ENCODE peak calls at places on chromosomes 6 and 20, in eight cellular contexts. R, X, Y, L, F, G, D and U are unnamed samples. For H3K4me1, the result is how much of the 10 kb centered on the place peaks cover.

GRCh38 chr20:8867346-8867745 is 201.5 kb upstream of the PLCB4 start:
- DNase-seq in R (no peak), X (no peak), Y (no peak), L (no peak), F (no peak), G (no peak), D (no peak), U (no peak)

GRCh38 chr6:37280162-37280895 is 22.4 kb upstream of the TMEM217 start:
- DNase-seq in R (no peak), X (no peak), Y (no peak), L (no peak), F (no peak), G (no peak), D (no peak), U (no peak)

GRCh38 chr20:62910777-62911497 is 15.4 kb downstream of the DIDO1 start:
- DNase-seq in R (no peak), X (no peak), Y (no peak), L (no peak), F (no peak), G (no peak), D (no peak), U (no peak)

GRCh38 chr6:39400026-39400425 is 77.5 kb upstream of the KCNK16 start:
- DNase-seq in R (no peak), X (no peak), Y (no peak), L (no peak), F (no peak), G (no peak), D (no peak), U (no peak)

GRCh38 chr20:51573576-51574243 is 31.2 kb upstream of the NFATC2 start:
- DNase-seq in R (no peak), X (no peak), Y (no peak), L (no peak), F (no peak), G (no peak), D (no peak), U (no peak)

GRCh38 chr20:1331801-1332453 is 3.0 kb upstream of the SDCBP2 start:
- DNase-seq in R (no peak), X (no peak), Y (no peak), L (no peak), F (peak), G (no peak), D (no peak), U (no peak)

GRCh38 chr6:122736606-122737005 is 42.9 kb upstream of the FABP7 start:
- DNase-seq in R (no peak), X (no peak), Y (no peak), L (no peak), F (no peak), G (no peak), D (no peak), U (no peak)

GRCh38 chr6:13485923-13486557 is 1.4 kb downstream of the GFOD1 start:
- DNase-seq in R (no peak), X (peak), Y (no peak), L (no peak), F (peak), G (peak), D (no peak), U (peak)

GRCh38 chr6:22470454-22471368 is 98.7 kb upstream of the HDGFL1 start:
- DNase-seq in R (peak), X (peak), Y (peak), L (no peak), F (peak), G (peak), D (peak), U (peak)

DNA sequence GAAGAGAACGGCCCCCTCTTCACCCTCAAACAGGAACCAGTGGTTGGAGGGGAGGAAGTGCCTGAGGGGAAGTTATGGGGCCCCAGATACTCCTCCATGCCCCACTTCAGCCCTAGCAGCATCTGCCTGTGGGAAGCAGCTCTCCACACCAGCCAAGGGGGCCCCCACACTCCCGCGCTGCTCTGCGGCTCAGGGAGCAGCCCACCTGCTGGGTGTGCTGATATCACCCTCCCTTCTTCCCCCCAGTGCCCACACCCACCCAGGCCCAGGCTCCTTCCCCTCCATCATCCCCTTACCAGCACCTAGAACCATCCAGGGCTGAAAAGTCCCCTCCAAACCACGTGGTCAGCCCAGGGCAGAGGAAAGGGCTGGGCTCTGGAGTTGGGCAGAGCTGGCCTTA is 519 bp downstream of the LST1 start:
- DNase-seq in R (no peak), X (no peak), Y (no peak), L (no peak), F (no peak), G (no peak), D (no peak), U (no peak)
- TF ChIP-seq POLR2A in R (no peak), X (no peak), Y (no peak), L (no peak), F (no peak), G (no peak), D (peak), U (no peak)

GRCh38 chr6:139594333-139594965 is 220.0 kb upstream of the CITED2 start:
- DNase-seq in R (no peak), X (no peak), Y (no peak), L (no peak), F (no peak), G (no peak), D (no peak), U (no peak)
- H3K4me1 ChIP-seq in R (under half), X (under half), Y (under half), L (under half), F (under half), G (under half), D (under half), U (under half)

GRCh38 chr20:53829706-53830521 is 236.3 kb upstream of the ZNF217 start:
- DNase-seq in R (no peak), X (peak), Y (no peak), L (no peak), F (no peak), G (no peak), D (no peak), U (no peak)

GRCh38 chr20:53829086-53829703 is 235.6 kb upstream of the ZNF217 start:
- DNase-seq in R (no peak), X (peak), Y (no peak), L (no peak), F (no peak), G (no peak), D (no peak), U (no peak)

GRCh38 chr20:53831812-53832211 is 238.2 kb upstream of the ZNF217 start:
- DNase-seq in R (no peak), X (no peak), Y (no peak), L (no peak), F (no peak), G (no peak), D (no peak), U (no peak)

GRCh38 chr20:53832499-53832898 is 237.9 kb downstream of the BCAS1 start:
- DNase-seq in R (no peak), X (no peak), Y (no peak), L (no peak), F (no peak), G (no peak), D (no peak), U (no peak)

GRCh38 chr20:53831228-53831627 is 237.6 kb upstream of the ZNF217 start:
- DNase-seq in R (no peak), X (no peak), Y (no peak), L (no peak), F (no peak), G (no peak), D (no peak), U (no peak)
- H3K27ac ChIP-seq in R (peak), X (peak), Y (peak), L (no peak), F (no peak), G (no peak), D (peak), U (peak)

GRCh38 chr6:155188707-155189496 is 74.9 kb upstream of the CLDN20 start:
- DNase-seq in R (no peak), X (peak), Y (no peak), L (no peak), F (no peak), G (no peak), D (no peak), U (peak)
- TF ChIP-seq POLR2A in R (no peak), X (peak), Y (no peak), L (no peak), F (no peak), G (no peak), D (no peak), U (no peak)

GRCh38 chr20:50017160-50017559 is 34.4 kb downstream of the SNAI1 start:
- DNase-seq in R (no peak), X (no peak), Y (no peak), L (no peak), F (no peak), G (no peak), D (no peak), U (no peak)

GRCh38 chr20:50019466-50020256 is 36.9 kb downstream of the SNAI1 start:
- DNase-seq in R (no peak), X (no peak), Y (peak), L (no peak), F (peak), G (no peak), D (no peak), U (no peak)

GRCh38 chr20:50015993-50016770 is 33.4 kb downstream of the SNAI1 start:
- DNase-seq in R (no peak), X (no peak), Y (no peak), L (no peak), F (no peak), G (no peak), D (no peak), U (no peak)

GRCh38 chr20:50015636-50015992 is 32.8 kb downstream of the SNAI1 start:
- DNase-seq in R (no peak), X (no peak), Y (no peak), L (no peak), F (no peak), G (no peak), D (no peak), U (no peak)

GRCh38 chr20:50017576-50018248 is 34.9 kb downstream of the SNAI1 start:
- DNase-seq in R (no peak), X (no peak), Y (no peak), L (no peak), F (no peak), G (no peak), D (no peak), U (no peak)
- H3K4me1 ChIP-seq in R (under half), X (under half), Y (under half), L (under half), F (under half), G (under half), D (under half), U (under half)

GRCh38 chr6:4776493-4776966 is 326 bp downstream of the CDYL start:
- DNase-seq in R (no peak), X (no peak), Y (no peak), L (no peak), F (peak), G (peak), D (no peak), U (peak)

GRCh38 chr6:4774296-4774695 is 1.9 kb upstream of the CDYL start:
- DNase-seq in R (no peak), X (no peak), Y (no peak), L (no peak), F (no peak), G (no peak), D (no peak), U (no peak)

GRCh38 chr6:4772750-4773149 is 3.5 kb upstream of the CDYL start:
- DNase-seq in R (no peak), X (no peak), Y (no peak), L (no peak), F (no peak), G (no peak), D (no peak), U (no peak)

GRCh38 chr6:4775591-4776492 is at the start of gene CDYL:
- DNase-seq in R (peak), X (peak), Y (peak), L (peak), F (peak), G (peak), D (no peak), U (peak)

DNA sequence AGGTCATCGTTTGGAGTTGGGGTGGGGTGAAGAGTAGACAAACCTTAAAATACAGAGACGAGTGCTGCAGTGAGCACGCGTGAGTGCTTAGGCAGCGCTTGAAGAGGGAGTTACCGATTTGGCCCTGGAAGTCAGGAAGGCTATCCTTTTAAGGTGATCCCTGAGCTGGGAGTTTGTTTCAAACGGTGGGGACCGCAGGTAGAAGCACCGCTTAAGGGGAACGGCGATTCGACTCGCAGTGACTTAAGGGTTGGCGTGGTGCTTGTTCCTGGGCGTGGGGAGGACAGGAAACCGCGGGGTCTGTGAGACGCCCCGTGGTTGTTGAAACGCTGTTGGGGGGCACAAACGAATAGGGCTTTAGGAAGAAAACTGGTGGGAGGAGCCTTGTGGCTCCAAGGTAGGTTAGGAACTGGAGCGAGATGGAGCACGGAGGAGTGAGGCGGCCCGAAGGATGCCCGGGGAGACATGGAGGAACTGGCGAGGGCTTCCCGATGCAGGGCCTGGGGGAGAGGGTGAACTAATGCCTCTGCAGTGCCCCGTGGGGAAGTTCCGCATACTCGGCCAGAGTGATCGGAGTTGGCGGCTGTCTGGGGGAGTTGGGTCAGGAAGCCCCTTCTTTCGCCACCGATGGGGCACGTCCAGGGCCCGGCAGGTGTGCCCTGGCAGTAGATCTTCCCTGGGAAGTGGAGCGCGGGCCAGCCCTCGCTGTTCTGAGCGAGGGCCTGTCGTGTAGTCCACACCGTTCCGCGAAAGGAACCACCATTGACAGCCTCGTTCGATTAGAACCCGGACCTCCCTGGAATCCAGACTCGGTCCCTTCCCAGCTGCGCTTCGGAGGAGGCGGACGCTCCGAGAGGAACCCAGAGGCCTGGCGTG is 1.3 kb upstream of the CDYL start:
- DNase-seq in R (no peak), X (no peak), Y (no peak), L (no peak), F (no peak), G (no peak), D (no peak), U (no peak)
- H3K27ac ChIP-seq in R (peak), X (peak), Y (peak), L (peak), F (no peak), G (no peak), D (no peak), U (peak)

GRCh38 chr6:11460001-11460668 is 77.4 kb upstream of the TMEM170B start:
- DNase-seq in R (no peak), X (peak), Y (no peak), L (no peak), F (no peak), G (no peak), D (peak), U (no peak)
- TF ChIP-seq POLR2A in R (no peak), X (no peak), Y (no peak), L (no peak), F (no peak), G (no peak), D (peak), U (no peak)

GRCh38 chr6:83978324-83978734 is 55.2 kb upstream of the MRAP2 start:
- DNase-seq in R (no peak), X (no peak), Y (no peak), L (no peak), F (no peak), G (no peak), D (no peak), U (no peak)
- H3K4me1 ChIP-seq in R (under half), X (under half), Y (under half), L (under half), F (under half), G (under half), D (under half), U (under half)

DNA sequence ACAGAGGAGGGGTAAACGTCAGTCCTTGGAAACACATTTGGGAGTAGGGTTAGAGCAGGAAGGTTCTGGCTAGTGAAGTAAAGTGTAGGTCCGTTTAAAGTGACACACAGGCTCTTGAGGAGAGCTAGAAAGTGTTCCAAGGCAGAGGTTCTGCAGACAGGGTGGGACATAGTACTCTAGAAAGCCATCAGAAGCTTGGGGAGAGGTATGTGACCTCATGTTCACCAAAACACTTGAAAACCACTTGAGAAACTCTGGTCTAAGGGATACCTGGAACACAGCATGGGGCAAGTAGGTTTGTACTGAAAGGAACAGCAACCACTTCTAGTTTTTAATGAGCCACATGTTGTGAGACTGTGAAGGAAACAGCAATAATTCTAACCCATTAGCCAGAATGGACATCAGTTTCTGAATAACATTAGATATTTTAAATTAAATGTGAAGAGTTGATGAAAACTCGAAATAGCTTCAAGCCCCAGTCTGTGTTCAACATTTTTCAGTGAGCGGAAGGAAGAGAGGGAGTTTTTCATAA is 49.0 kb downstream of the SOBP start:
- DNase-seq in R (no peak), X (no peak), Y (no peak), L (no peak), F (no peak), G (no peak), D (no peak), U (no peak)
- H3K27ac ChIP-seq in R (no peak), X (no peak), Y (no peak), L (no peak), F (no peak), G (no peak), D (no peak), U (no peak)